ENCODE peak calls at places on chromosomes 6 and 20, in eight cellular contexts. D, Z, F, B, L, X, U and P are unnamed samples.
A peak's percentile ranks its signal among the peaks of the same experiment; 100 is the strongest.

GRCh38 chr20:11267131-11267761 is 593.4 kb upstream of the JAG1 start:
- DNase-seq in D (no peak), Z (peak; percentile 74), F (peak; percentile 95), B (no peak), L (peak; percentile 98), X (peak; percentile 95), U (peak; percentile 75), P (peak; percentile 92)

GRCh38 chr6:105326216-105326615 is 76.7 kb downstream of the PREP start:
- DNase-seq in D (peak; percentile 50), Z (no peak), F (peak; percentile 35), B (no peak), L (peak; percentile 76), X (peak; percentile 82), U (peak; percentile 73), P (peak; percentile 77)

GRCh38 chr6:25726122-25726911 is 28.2 kb upstream of the SLC17A4 start:
- DNase-seq in D (no peak), Z (no peak), F (no peak), B (no peak), L (no peak), X (no peak), U (no peak), P (no peak)

GRCh38 chr6:31652925-31653724 is 664 bp upstream of the BAG6 start:
- DNase-seq in D (peak; percentile 91), Z (peak; percentile 93), F (peak; percentile 94), B (peak; percentile 97), L (no peak), X (no peak), U (no peak), P (no peak)

GRCh38 chr20:11181964-11182363 is 508.2 kb upstream of the JAG1 start:
- DNase-seq in D (no peak), Z (no peak), F (no peak), B (no peak), L (no peak), X (no peak), U (no peak), P (no peak)

GRCh38 chr6:130617658-130618057 is 209.5 kb upstream of the SMLR1 start:
- DNase-seq in D (no peak), Z (no peak), F (no peak), B (no peak), L (no peak), X (no peak), U (no peak), P (no peak)

GRCh38 chr20:38725959-38726848 is 1.9 kb downstream of the SLC32A1 start:
- DNase-seq in D (peak; percentile 14), Z (no peak), F (peak; percentile 47), B (no peak), L (peak; percentile 11), X (peak; percentile 37), U (no peak), P (peak; percentile 8)

GRCh38 chr20:5557123-5557522 is 193.1 kb upstream of the SHLD1 start:
- DNase-seq in D (peak; percentile 47), Z (no peak), F (peak; percentile 62), B (peak; percentile 75), L (peak; percentile 47), X (peak; percentile 59), U (no peak), P (peak; percentile 34)

GRCh38 chr6:167153523-167153959 is 4.2 kb downstream of the GPR31 start:
- DNase-seq in D (no peak), Z (no peak), F (peak; percentile 28), B (peak; percentile 52), L (peak; percentile 5), X (peak; percentile 25), U (no peak), P (peak; percentile 27)

GRCh38 chr6:5132741-5133140 is 47.6 kb downstream of the PPP1R3G start:
- DNase-seq in D (peak; percentile 54), Z (peak; percentile 71), F (peak; percentile 98), B (peak; percentile 17), L (peak; percentile 98), X (peak; percentile 96), U (no peak), P (peak; percentile 94)

GRCh38 chr6:111761783-111762312 is 111.4 kb downstream of the FYN start:
- DNase-seq in D (no peak), Z (no peak), F (no peak), B (peak; percentile 86), L (peak; percentile 19), X (peak; percentile 56), U (no peak), P (no peak)

GRCh38 chr6:113414511-113414910 is 442.6 kb upstream of the MARCKS start:
- DNase-seq in D (peak; percentile 7), Z (peak; percentile 72), F (peak; percentile 80), B (peak; percentile 4), L (peak; percentile 81), X (peak; percentile 83), U (peak; percentile 37), P (peak; percentile 78)

GRCh38 chr6:107114872-107115694 is at the start of gene BEND3:
- DNase-seq in D (peak; percentile 42), Z (no peak), F (peak; percentile 28), B (peak; percentile 66), L (no peak), X (no peak), U (no peak), P (peak; percentile 24)

GRCh38 chr6:7697820-7698623 is 27.9 kb upstream of the BMP6 start:
- DNase-seq in D (peak; percentile 59), Z (peak; percentile 82), F (peak; percentile 97), B (no peak), L (peak; percentile 97), X (peak; percentile 99), U (peak; percentile 42), P (peak; percentile 89)

GRCh38 chr6:159023893-159024292 is 20.9 kb downstream of the TAGAP start:
- DNase-seq in D (no peak), Z (no peak), F (no peak), B (no peak), L (no peak), X (no peak), U (no peak), P (no peak)

GRCh38 chr6:69581576-69581975 is 215.2 kb downstream of the LMBRD1 start:
- DNase-seq in D (no peak), Z (no peak), F (no peak), B (no peak), L (no peak), X (no peak), U (no peak), P (no peak)
- TF ChIP-seq CTCF in D (no peak), Z (no peak), F (no peak), B (no peak), L (no peak), X (no peak), U (no peak), P (no peak)

DNA sequence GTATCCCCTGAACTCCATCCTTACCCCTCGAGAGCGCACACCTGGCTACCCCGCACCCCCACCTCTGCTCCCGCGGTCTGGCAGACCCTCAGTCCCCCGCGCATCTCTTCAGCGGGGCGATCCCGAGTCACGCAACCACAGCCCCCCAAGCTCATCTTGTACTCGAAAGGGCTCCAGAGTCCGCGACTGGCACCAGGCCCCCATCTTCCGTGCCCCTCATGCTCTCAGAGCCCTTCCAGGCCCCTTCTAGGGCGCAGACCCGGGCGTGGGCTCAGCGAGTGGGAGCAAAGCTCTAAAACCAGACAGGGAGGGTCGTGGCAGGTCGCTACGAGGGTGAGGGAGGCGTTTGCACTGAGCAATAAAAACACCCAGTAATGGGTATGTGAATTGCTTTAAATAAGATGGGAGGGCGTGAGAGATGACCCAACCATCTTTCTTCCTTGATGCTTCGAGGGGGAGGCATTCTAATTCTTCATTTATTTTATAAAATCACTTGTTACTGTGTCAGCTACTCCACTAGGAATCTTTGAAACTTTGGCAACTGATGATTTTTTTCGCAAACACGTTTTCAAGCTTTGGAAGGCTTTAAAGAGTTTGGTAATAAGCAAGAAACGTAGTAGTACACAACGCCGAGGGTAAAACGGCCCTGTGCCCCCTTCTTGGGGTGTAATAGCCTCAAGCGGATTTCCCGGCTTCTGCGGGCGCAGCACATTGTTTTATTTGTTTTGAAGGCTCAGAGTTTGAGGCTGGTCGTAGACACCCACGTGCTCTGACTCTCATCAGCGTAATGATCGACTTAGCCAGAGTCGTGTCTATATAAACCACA is 42.6 kb upstream of the SUPT3H start:
- DNase-seq in D (no peak), Z (no peak), F (peak; percentile 66), B (no peak), L (peak; percentile 64), X (peak; percentile 91), U (no peak), P (peak; percentile 60)
- H3K4me3 ChIP-seq in D (no peak overlapping the region), Z (peak overlapping the region; percentile 59), F (peak overlapping the region; percentile 86), B (no peak overlapping the region), L (peak overlapping the region; percentile 35), X (peak overlapping the region; percentile 82), U (peak overlapping the region; percentile 93), P (peak overlapping the region; percentile 90)

GRCh38 chr6:148952147-148953041 is 205.6 kb downstream of the UST start:
- DNase-seq in D (no peak), Z (no peak), F (peak; percentile 67), B (no peak), L (peak; percentile 65), X (peak; percentile 5), U (no peak), P (peak; percentile 89)

GRCh38 chr6:148951662-148952061 is 204.8 kb downstream of the UST start:
- DNase-seq in D (no peak), Z (no peak), F (no peak), B (no peak), L (no peak), X (no peak), U (no peak), P (no peak)

GRCh38 chr6:148954461-148954860 is 207.6 kb downstream of the UST start:
- DNase-seq in D (no peak), Z (no peak), F (no peak), B (no peak), L (no peak), X (peak; percentile 32), U (no peak), P (no peak)

GRCh38 chr6:148959008-148959407 is 212.2 kb downstream of the UST start:
- DNase-seq in D (no peak), Z (no peak), F (no peak), B (no peak), L (no peak), X (peak; percentile 24), U (no peak), P (no peak)

GRCh38 chr6:148954934-148955915 is 208.4 kb downstream of the UST start:
- DNase-seq in D (no peak), Z (no peak), F (peak; percentile 57), B (no peak), L (peak; percentile 63), X (peak; percentile 44), U (no peak), P (no peak)
- TF ChIP-seq CTCF in D (no peak), Z (no peak), F (no peak), B (no peak), L (no peak), X (no peak), U (no peak), P (no peak)

DNA sequence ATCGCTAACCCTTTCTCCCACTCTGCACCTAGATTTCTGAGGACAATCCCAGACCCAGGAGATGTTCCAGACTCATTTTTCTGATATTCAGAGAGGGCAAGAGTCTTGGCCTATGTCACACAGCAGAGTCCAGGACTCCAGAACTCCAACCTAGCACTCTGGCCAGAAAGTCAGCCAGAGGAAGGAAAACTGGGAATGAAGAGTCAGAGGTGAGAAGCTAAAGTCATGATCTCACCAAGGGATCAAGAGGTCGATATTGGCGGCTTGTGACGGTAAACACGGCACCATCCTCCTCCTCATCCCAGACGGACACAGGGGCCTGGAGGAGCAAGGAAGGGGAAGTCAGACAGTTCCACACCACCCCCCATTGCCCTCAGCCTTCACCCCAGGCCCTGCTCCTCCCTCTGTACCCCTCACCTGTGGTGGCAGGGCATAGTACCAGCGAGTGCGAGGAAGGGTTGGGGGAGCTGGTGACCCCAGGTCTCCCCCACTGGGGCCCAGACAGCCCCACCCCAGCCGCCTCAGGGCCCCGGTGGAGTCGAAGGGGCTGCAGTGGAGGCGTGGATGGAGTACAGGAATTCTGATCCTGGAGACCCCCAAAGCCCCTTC is 1.8 kb downstream of the RGL2 start:
- DNase-seq in D (no peak), Z (no peak), F (no peak), B (no peak), L (no peak), X (no peak), U (no peak), P (no peak)
- H3K4me3 ChIP-seq in D (no peak overlapping the region), Z (peak overlapping the region; percentile 79), F (peak overlapping the region; percentile 63), B (peak overlapping the region; percentile 83), L (no peak overlapping the region), X (no peak overlapping the region), U (peak overlapping the region; percentile 76), P (peak overlapping the region; percentile 99)